ENCODE peak calls at places on chromosomes 11 and 22, in eight cellular contexts. One of them, this sample, is unnamed.

GRCh38 chr11:2234963-2235362 is 35.4 kb downstream of the ASCL2 start:
- DNase-seq in EH: no peak
- DNase-seq in activated naive CD8-positive, alpha-beta T cell treated with anti-CD3 and anti-CD28 coated beads for 36 hours: no peak
- DNase-seq in dermis blood vessel endothelial cell: no peak
- DNase-seq in stimulated activated CD8-positive, alpha-beta memory T cell treated with anti-CD3 and anti-CD28 coated beads, Interleukin-15, amount 100 ng/mL, for 1 hour: no peak
- DNase-seq in pons: no peak
- DNase-seq in stimulated activated CD4-positive, alpha-beta T cell treated with anti-CD3 and anti-CD28 coated beads, Interleukin-1b, Interleukin-23, amount 100 ng/mL, for 24 hours: no peak
- DNase-seq in A549: no peak
- DNase-seq in this sample: no peak

GRCh38 chr11:117819096-117820040 is 5.2 kb downstream of the FXYD2 start:
- DNase-seq in pons: peak
- DNase-seq in stimulated activated CD4-positive, alpha-beta T cell treated with anti-CD3 and anti-CD28 coated beads, Interleukin-1b, Interleukin-23, amount 100 ng/mL, for 24 hours: no peak
- DNase-seq in stimulated activated CD8-positive, alpha-beta memory T cell treated with anti-CD3 and anti-CD28 coated beads, Interleukin-15, amount 100 ng/mL, for 1 hour: no peak
- DNase-seq in activated naive CD8-positive, alpha-beta T cell treated with anti-CD3 and anti-CD28 coated beads for 36 hours: no peak
- DNase-seq in dermis blood vessel endothelial cell: peak
- DNase-seq in EH: peak
- DNase-seq in A549: peak
- DNase-seq in this sample: no peak

GRCh38 chr22:46056169-46057041 is 79.4 kb upstream of the WNT7B start:
- DNase-seq in stimulated activated CD4-positive, alpha-beta T cell treated with anti-CD3 and anti-CD28 coated beads, Interleukin-1b, Interleukin-23, amount 100 ng/mL, for 24 hours: no peak
- DNase-seq in A549: no peak
- DNase-seq in dermis blood vessel endothelial cell: peak
- DNase-seq in stimulated activated CD8-positive, alpha-beta memory T cell treated with anti-CD3 and anti-CD28 coated beads, Interleukin-15, amount 100 ng/mL, for 1 hour: no peak
- DNase-seq in pons: peak
- DNase-seq in activated naive CD8-positive, alpha-beta T cell treated with anti-CD3 and anti-CD28 coated beads for 36 hours: no peak
- DNase-seq in EH: peak
- DNase-seq in this sample: no peak

GRCh38 chr11:65108469-65109123 is 3.1 kb upstream of the TM7SF2 start:
- DNase-seq in stimulated activated CD4-positive, alpha-beta T cell treated with anti-CD3 and anti-CD28 coated beads, Interleukin-1b, Interleukin-23, amount 100 ng/mL, for 24 hours: no peak
- DNase-seq in stimulated activated CD8-positive, alpha-beta memory T cell treated with anti-CD3 and anti-CD28 coated beads, Interleukin-15, amount 100 ng/mL, for 1 hour: no peak
- DNase-seq in pons: no peak
- DNase-seq in activated naive CD8-positive, alpha-beta T cell treated with anti-CD3 and anti-CD28 coated beads for 36 hours: no peak
- DNase-seq in A549: no peak
- DNase-seq in dermis blood vessel endothelial cell: no peak
- DNase-seq in EH: no peak
- DNase-seq in this sample: no peak

GRCh38 chr11:66868726-66869291 is 11.9 kb downstream of the LRFN4 start:
- DNase-seq in EH: no peak
- DNase-seq in A549: peak
- DNase-seq in stimulated activated CD8-positive, alpha-beta memory T cell treated with anti-CD3 and anti-CD28 coated beads, Interleukin-15, amount 100 ng/mL, for 1 hour: peak
- DNase-seq in stimulated activated CD4-positive, alpha-beta T cell treated with anti-CD3 and anti-CD28 coated beads, Interleukin-1b, Interleukin-23, amount 100 ng/mL, for 24 hours: peak
- DNase-seq in activated naive CD8-positive, alpha-beta T cell treated with anti-CD3 and anti-CD28 coated beads for 36 hours: peak
- DNase-seq in pons: no peak
- DNase-seq in dermis blood vessel endothelial cell: peak
- DNase-seq in this sample: no peak

GRCh38 chr22:30240541-30241417 is 5.8 kb downstream of the LIF start:
- DNase-seq in pons: no peak
- DNase-seq in stimulated activated CD8-positive, alpha-beta memory T cell treated with anti-CD3 and anti-CD28 coated beads, Interleukin-15, amount 100 ng/mL, for 1 hour: no peak
- DNase-seq in activated naive CD8-positive, alpha-beta T cell treated with anti-CD3 and anti-CD28 coated beads for 36 hours: no peak
- DNase-seq in dermis blood vessel endothelial cell: no peak
- DNase-seq in EH: no peak
- DNase-seq in stimulated activated CD4-positive, alpha-beta T cell treated with anti-CD3 and anti-CD28 coated beads, Interleukin-1b, Interleukin-23, amount 100 ng/mL, for 24 hours: no peak
- DNase-seq in A549: no peak
- DNase-seq in this sample: no peak

GRCh38 chr11:110679323-110679980 is 32.8 kb downstream of the ARHGAP20 start:
- DNase-seq in stimulated activated CD8-positive, alpha-beta memory T cell treated with anti-CD3 and anti-CD28 coated beads, Interleukin-15, amount 100 ng/mL, for 1 hour: no peak
- DNase-seq in A549: no peak
- DNase-seq in EH: peak
- DNase-seq in stimulated activated CD4-positive, alpha-beta T cell treated with anti-CD3 and anti-CD28 coated beads, Interleukin-1b, Interleukin-23, amount 100 ng/mL, for 24 hours: no peak
- DNase-seq in pons: no peak
- DNase-seq in activated naive CD8-positive, alpha-beta T cell treated with anti-CD3 and anti-CD28 coated beads for 36 hours: no peak
- DNase-seq in dermis blood vessel endothelial cell: no peak
- DNase-seq in this sample: no peak

GRCh38 chr11:38667359-38667758 is 2069.3 kb upstream of the RAG2 start:
- DNase-seq in dermis blood vessel endothelial cell: no peak
- DNase-seq in A549: no peak
- DNase-seq in stimulated activated CD8-positive, alpha-beta memory T cell treated with anti-CD3 and anti-CD28 coated beads, Interleukin-15, amount 100 ng/mL, for 1 hour: no peak
- DNase-seq in EH: no peak
- DNase-seq in activated naive CD8-positive, alpha-beta T cell treated with anti-CD3 and anti-CD28 coated beads for 36 hours: no peak
- DNase-seq in pons: no peak
- DNase-seq in stimulated activated CD4-positive, alpha-beta T cell treated with anti-CD3 and anti-CD28 coated beads, Interleukin-1b, Interleukin-23, amount 100 ng/mL, for 24 hours: no peak
- DNase-seq in this sample: no peak

GRCh38 chr11:122775675-122776271 is 62.5 kb upstream of the CRTAM start:
- DNase-seq in A549: no peak
- DNase-seq in stimulated activated CD4-positive, alpha-beta T cell treated with anti-CD3 and anti-CD28 coated beads, Interleukin-1b, Interleukin-23, amount 100 ng/mL, for 24 hours: no peak
- DNase-seq in dermis blood vessel endothelial cell: no peak
- DNase-seq in activated naive CD8-positive, alpha-beta T cell treated with anti-CD3 and anti-CD28 coated beads for 36 hours: no peak
- DNase-seq in stimulated activated CD8-positive, alpha-beta memory T cell treated with anti-CD3 and anti-CD28 coated beads, Interleukin-15, amount 100 ng/mL, for 1 hour: no peak
- DNase-seq in pons: no peak
- DNase-seq in EH: no peak
- DNase-seq in this sample: no peak

GRCh38 chr22:40385041-40385782 is 14.8 kb downstream of the SGSM3 start:
- DNase-seq in dermis blood vessel endothelial cell: peak
- DNase-seq in pons: no peak
- DNase-seq in stimulated activated CD8-positive, alpha-beta memory T cell treated with anti-CD3 and anti-CD28 coated beads, Interleukin-15, amount 100 ng/mL, for 1 hour: no peak
- DNase-seq in A549: no peak
- DNase-seq in stimulated activated CD4-positive, alpha-beta T cell treated with anti-CD3 and anti-CD28 coated beads, Interleukin-1b, Interleukin-23, amount 100 ng/mL, for 24 hours: no peak
- DNase-seq in activated naive CD8-positive, alpha-beta T cell treated with anti-CD3 and anti-CD28 coated beads for 36 hours: no peak
- DNase-seq in EH: no peak
- DNase-seq in this sample: no peak

GRCh38 chr22:48679656-48680555 is 1147.8 kb downstream of the BRD1 start:
- DNase-seq in stimulated activated CD4-positive, alpha-beta T cell treated with anti-CD3 and anti-CD28 coated beads, Interleukin-1b, Interleukin-23, amount 100 ng/mL, for 24 hours: no peak
- DNase-seq in dermis blood vessel endothelial cell: no peak
- DNase-seq in EH: no peak
- DNase-seq in activated naive CD8-positive, alpha-beta T cell treated with anti-CD3 and anti-CD28 coated beads for 36 hours: no peak
- DNase-seq in A549: no peak
- DNase-seq in stimulated activated CD8-positive, alpha-beta memory T cell treated with anti-CD3 and anti-CD28 coated beads, Interleukin-15, amount 100 ng/mL, for 1 hour: no peak
- DNase-seq in pons: no peak
- DNase-seq in this sample: no peak

GRCh38 chr22:49326558-49326957 is 501.1 kb downstream of the BRD1 start:
- DNase-seq in stimulated activated CD4-positive, alpha-beta T cell treated with anti-CD3 and anti-CD28 coated beads, Interleukin-1b, Interleukin-23, amount 100 ng/mL, for 24 hours: no peak
- DNase-seq in stimulated activated CD8-positive, alpha-beta memory T cell treated with anti-CD3 and anti-CD28 coated beads, Interleukin-15, amount 100 ng/mL, for 1 hour: no peak
- DNase-seq in EH: no peak
- DNase-seq in dermis blood vessel endothelial cell: no peak
- DNase-seq in pons: no peak
- DNase-seq in A549: no peak
- DNase-seq in activated naive CD8-positive, alpha-beta T cell treated with anti-CD3 and anti-CD28 coated beads for 36 hours: no peak
- DNase-seq in this sample: no peak

GRCh38 chr11:66891849-66892660 is 35.2 kb downstream of the LRFN4 start:
- DNase-seq in EH: peak
- DNase-seq in stimulated activated CD4-positive, alpha-beta T cell treated with anti-CD3 and anti-CD28 coated beads, Interleukin-1b, Interleukin-23, amount 100 ng/mL, for 24 hours: peak
- DNase-seq in dermis blood vessel endothelial cell: peak
- DNase-seq in activated naive CD8-positive, alpha-beta T cell treated with anti-CD3 and anti-CD28 coated beads for 36 hours: peak
- DNase-seq in stimulated activated CD8-positive, alpha-beta memory T cell treated with anti-CD3 and anti-CD28 coated beads, Interleukin-15, amount 100 ng/mL, for 1 hour: no peak
- DNase-seq in A549: peak
- DNase-seq in pons: no peak
- DNase-seq in this sample: no peak

GRCh38 chr11:82896183-82896582 is 4.0 kb downstream of the PRCP start:
- DNase-seq in activated naive CD8-positive, alpha-beta T cell treated with anti-CD3 and anti-CD28 coated beads for 36 hours: no peak
- DNase-seq in pons: no peak
- DNase-seq in EH: no peak
- DNase-seq in A549: no peak
- DNase-seq in stimulated activated CD4-positive, alpha-beta T cell treated with anti-CD3 and anti-CD28 coated beads, Interleukin-1b, Interleukin-23, amount 100 ng/mL, for 24 hours: no peak
- DNase-seq in dermis blood vessel endothelial cell: no peak
- DNase-seq in stimulated activated CD8-positive, alpha-beta memory T cell treated with anti-CD3 and anti-CD28 coated beads, Interleukin-15, amount 100 ng/mL, for 1 hour: no peak
- DNase-seq in this sample: no peak

GRCh38 chr22:19742160-19743066 is 18.2 kb upstream of the TBX1 start:
- DNase-seq in activated naive CD8-positive, alpha-beta T cell treated with anti-CD3 and anti-CD28 coated beads for 36 hours: no peak
- DNase-seq in EH: no peak
- DNase-seq in stimulated activated CD4-positive, alpha-beta T cell treated with anti-CD3 and anti-CD28 coated beads, Interleukin-1b, Interleukin-23, amount 100 ng/mL, for 24 hours: no peak
- DNase-seq in dermis blood vessel endothelial cell: no peak
- DNase-seq in stimulated activated CD8-positive, alpha-beta memory T cell treated with anti-CD3 and anti-CD28 coated beads, Interleukin-15, amount 100 ng/mL, for 1 hour: no peak
- DNase-seq in A549: no peak
- DNase-seq in pons: no peak
- DNase-seq in this sample: no peak

GRCh38 chr11:89521294-89521693 is 30.1 kb upstream of the NOX4 start:
- DNase-seq in dermis blood vessel endothelial cell: no peak
- DNase-seq in stimulated activated CD4-positive, alpha-beta T cell treated with anti-CD3 and anti-CD28 coated beads, Interleukin-1b, Interleukin-23, amount 100 ng/mL, for 24 hours: no peak
- DNase-seq in EH: peak
- DNase-seq in pons: no peak
- DNase-seq in stimulated activated CD8-positive, alpha-beta memory T cell treated with anti-CD3 and anti-CD28 coated beads, Interleukin-15, amount 100 ng/mL, for 1 hour: no peak
- DNase-seq in activated naive CD8-positive, alpha-beta T cell treated with anti-CD3 and anti-CD28 coated beads for 36 hours: no peak
- DNase-seq in A549: no peak
- DNase-seq in this sample: no peak

GRCh38 chr11:26992031-26992541 is 1.8 kb upstream of the FIBIN start:
- DNase-seq in activated naive CD8-positive, alpha-beta T cell treated with anti-CD3 and anti-CD28 coated beads for 36 hours: no peak
- DNase-seq in EH: peak
- DNase-seq in pons: no peak
- DNase-seq in stimulated activated CD8-positive, alpha-beta memory T cell treated with anti-CD3 and anti-CD28 coated beads, Interleukin-15, amount 100 ng/mL, for 1 hour: no peak
- DNase-seq in A549: no peak
- DNase-seq in dermis blood vessel endothelial cell: no peak
- DNase-seq in stimulated activated CD4-positive, alpha-beta T cell treated with anti-CD3 and anti-CD28 coated beads, Interleukin-1b, Interleukin-23, amount 100 ng/mL, for 24 hours: no peak
- DNase-seq in this sample: no peak

GRCh38 chr11:19919050-19919561 is 206.5 kb downstream of the NAV2 start:
- DNase-seq in stimulated activated CD8-positive, alpha-beta memory T cell treated with anti-CD3 and anti-CD28 coated beads, Interleukin-15, amount 100 ng/mL, for 1 hour: no peak
- DNase-seq in A549: peak
- DNase-seq in dermis blood vessel endothelial cell: peak
- DNase-seq in activated naive CD8-positive, alpha-beta T cell treated with anti-CD3 and anti-CD28 coated beads for 36 hours: no peak
- DNase-seq in EH: peak
- DNase-seq in stimulated activated CD4-positive, alpha-beta T cell treated with anti-CD3 and anti-CD28 coated beads, Interleukin-1b, Interleukin-23, amount 100 ng/mL, for 24 hours: no peak
- DNase-seq in pons: peak
- DNase-seq in this sample: no peak

GRCh38 chr11:85821636-85822035 is 10.7 kb upstream of the SYTL2 start:
- DNase-seq in dermis blood vessel endothelial cell: no peak
- DNase-seq in activated naive CD8-positive, alpha-beta T cell treated with anti-CD3 and anti-CD28 coated beads for 36 hours: no peak
- DNase-seq in A549: no peak
- DNase-seq in stimulated activated CD4-positive, alpha-beta T cell treated with anti-CD3 and anti-CD28 coated beads, Interleukin-1b, Interleukin-23, amount 100 ng/mL, for 24 hours: no peak
- DNase-seq in EH: peak
- DNase-seq in pons: no peak
- DNase-seq in stimulated activated CD8-positive, alpha-beta memory T cell treated with anti-CD3 and anti-CD28 coated beads, Interleukin-15, amount 100 ng/mL, for 1 hour: no peak
- DNase-seq in this sample: no peak

GRCh38 chr22:37465721-37466120 is 20.5 kb downstream of the MFNG start:
- DNase-seq in pons: no peak
- DNase-seq in dermis blood vessel endothelial cell: no peak
- DNase-seq in activated naive CD8-positive, alpha-beta T cell treated with anti-CD3 and anti-CD28 coated beads for 36 hours: no peak
- DNase-seq in stimulated activated CD4-positive, alpha-beta T cell treated with anti-CD3 and anti-CD28 coated beads, Interleukin-1b, Interleukin-23, amount 100 ng/mL, for 24 hours: no peak
- DNase-seq in EH: no peak
- DNase-seq in stimulated activated CD8-positive, alpha-beta memory T cell treated with anti-CD3 and anti-CD28 coated beads, Interleukin-15, amount 100 ng/mL, for 1 hour: no peak
- DNase-seq in A549: no peak
- DNase-seq in this sample: no peak

This sample was measured in type B pancreatic cell.